ENCODE peak calls at places on chromosome 11, in nine cellular contexts. W is naive thymus-derived CD4-positive, alpha-beta T cell; J is dermis microvascular lymphatic vessel endothelial cell; H is mucosa of descending colon; K is NCI-H2227 treated with DMSO at 0.1 percent for 48 hours; E is GM10248; M is SK-N-SH; X is left ventricle myocardium inferior; S is retinal pigment epithelial cell. I is an unnamed sample.

GRCh38 chr11:8930456-8931175 is 2.1 kb downstream of the C11orf16 start:
- DNase-seq in W (no peak), J (no peak), H (no peak), K (no peak), E (no peak), M (no peak), X (no peak), S (no peak), I (no peak)

GRCh38 chr11:73784734-73785133 is 2.9 kb upstream of the MRPL48 start:
- DNase-seq in W (no peak), J (no peak), H (no peak), K (no peak), E (no peak), M (no peak), X (no peak), S (no peak), I (no peak)

GRCh38 chr11:7630002-7630401 is 43.3 kb downstream of the CYB5R2 start:
- DNase-seq in W (no peak), J (peak), H (no peak), K (no peak), E (no peak), M (no peak), X (peak), S (no peak), I (no peak)

GRCh38 chr11:58392741-58393140 is 13.9 kb downstream of the OR5B3 start:
- DNase-seq in W (no peak), J (no peak), H (no peak), K (no peak), E (no peak), M (no peak), X (no peak), S (no peak), I (no peak)

GRCh38 chr11:76666408-76666807 is 4.1 kb downstream of the LRRC32 start:
- DNase-seq in W (no peak), J (peak), H (peak), K (no peak), E (no peak), M (no peak), X (peak), S (no peak), I (no peak)

GRCh38 chr11:92759571-92760214 is 209.8 kb upstream of the MTNR1B start:
- DNase-seq in W (no peak), J (no peak), H (no peak), K (no peak), E (no peak), M (no peak), X (no peak), S (no peak), I (no peak)

GRCh38 chr11:74004694-74005615 is 3.9 kb downstream of the UCP3 start:
- DNase-seq in W (peak), J (no peak), H (peak), K (no peak), E (no peak), M (no peak), X (no peak), S (no peak), I (no peak)

GRCh38 chr11:84922836-84923235 is 704.3 kb downstream of the DLG2 start:
- DNase-seq in W (no peak), J (no peak), H (peak), K (no peak), E (no peak), M (no peak), X (no peak), S (no peak), I (no peak)

GRCh38 chr11:65404210-65404609 is 17.8 kb downstream of the FRMD8 start:
- DNase-seq in W (no peak), J (no peak), H (no peak), K (no peak), E (no peak), M (no peak), X (no peak), S (no peak), I (no peak)

GRCh38 chr11:74474316-74474715 is 7.0 kb upstream of the KCNE3 start:
- DNase-seq in W (no peak), J (no peak), H (no peak), K (no peak), E (no peak), M (no peak), X (peak), S (no peak), I (no peak)

GRCh38 chr11:121157756-121158155 is 56.7 kb downstream of the TECTA start:
- DNase-seq in W (no peak), J (no peak), H (no peak), K (no peak), E (no peak), M (no peak), X (no peak), S (no peak), I (no peak)

GRCh38 chr11:2687782-2688191 is 12.0 kb downstream of the KCNQ1OT1 start:
- DNase-seq in W (no peak), J (peak), H (no peak), K (no peak), E (no peak), M (no peak), X (no peak), S (no peak), I (no peak)

GRCh38 chr11:60974726-60975125 is 3.2 kb downstream of the CD6 start:
- DNase-seq in W (no peak), J (no peak), H (no peak), K (no peak), E (no peak), M (peak), X (no peak), S (no peak), I (peak)

GRCh38 chr11:125514336-125515101 is 18.5 kb upstream of the FEZ1 start:
- DNase-seq in W (peak), J (peak), H (peak), K (no peak), E (peak), M (peak), X (no peak), S (no peak), I (no peak)

GRCh38 chr11:77180346-77180745 is 52.3 kb downstream of the MYO7A start:
- DNase-seq in W (no peak), J (no peak), H (no peak), K (no peak), E (no peak), M (no peak), X (no peak), S (no peak), I (no peak)

GRCh38 chr11:113998574-113998973 is 23.7 kb downstream of the HTR3A start:
- DNase-seq in W (no peak), J (no peak), H (no peak), K (no peak), E (no peak), M (no peak), X (no peak), S (no peak), I (peak)

GRCh38 chr11:76736773-76737495 is 46.2 kb upstream of the TSKU start:
- DNase-seq in W (no peak), J (no peak), H (no peak), K (no peak), E (no peak), M (no peak), X (no peak), S (no peak), I (no peak)

GRCh38 chr11:72380132-72380503 is 54.2 kb downstream of the CLPB start:
- DNase-seq in W (no peak), J (no peak), H (no peak), K (no peak), E (no peak), M (no peak), X (no peak), S (no peak), I (no peak)

GRCh38 chr11:119194811-119195210 is 9.5 kb downstream of the NHERF4 start:
- DNase-seq in W (no peak), J (no peak), H (no peak), K (no peak), E (no peak), M (no peak), X (no peak), S (no peak), I (no peak)

GRCh38 chr11:134599180-134599810 is 187.3 kb upstream of the B3GAT1 start:
- DNase-seq in W (no peak), J (no peak), H (no peak), K (no peak), E (no peak), M (no peak), X (no peak), S (no peak), I (no peak)

GRCh38 chr11:103907548-103908455 is 128.6 kb upstream of the DDI1 start:
- DNase-seq in W (no peak), J (peak), H (no peak), K (no peak), E (no peak), M (no peak), X (no peak), S (no peak), I (no peak)

GRCh38 chr11:89182773-89183172 is 5.1 kb downstream of the TYR start:
- DNase-seq in W (no peak), J (no peak), H (no peak), K (no peak), E (no peak), M (no peak), X (no peak), S (peak), I (no peak)

GRCh38 chr11:58493676-58494075 is 14.2 kb downstream of the OR5B21 start:
- DNase-seq in W (no peak), J (no peak), H (no peak), K (no peak), E (peak), M (no peak), X (no peak), S (no peak), I (no peak)

GRCh38 chr11:12319734-12320387 is 57.5 kb upstream of the PARVA start:
- DNase-seq in W (no peak), J (no peak), H (no peak), K (no peak), E (no peak), M (no peak), X (no peak), S (no peak), I (no peak)

GRCh38 chr11:128852327-128853023 is 14.6 kb downstream of the KCNJ1 start:
- DNase-seq in W (no peak), J (no peak), H (no peak), K (no peak), E (no peak), M (no peak), X (peak), S (no peak), I (no peak)

GRCh38 chr11:118646393-118646792 is 33.1 kb downstream of the TREH start:
- DNase-seq in W (no peak), J (no peak), H (no peak), K (no peak), E (no peak), M (no peak), X (no peak), S (no peak), I (no peak)

GRCh38 chr11:113446938-113447337 is 28.3 kb downstream of the DRD2 start:
- DNase-seq in W (no peak), J (no peak), H (no peak), K (no peak), E (no peak), M (peak), X (no peak), S (no peak), I (no peak)

GRCh38 chr11:75473684-75474083 is 40.7 kb upstream of the KLHL35 start:
- DNase-seq in W (no peak), J (no peak), H (no peak), K (no peak), E (no peak), M (no peak), X (no peak), S (no peak), I (no peak)

GRCh38 chr11:10550503-10550902 is 9.5 kb upstream of the RNF141 start:
- DNase-seq in W (no peak), J (peak), H (no peak), K (no peak), E (no peak), M (no peak), X (no peak), S (no peak), I (no peak)

GRCh38 chr11:35082322-35083180 is 56.4 kb upstream of the CD44 start:
- DNase-seq in W (peak), J (peak), H (peak), K (no peak), E (peak), M (no peak), X (peak), S (no peak), I (no peak)

GRCh38 chr11:86508604-86509471 is 134.2 kb downstream of the CCDC81 start:
- DNase-seq in W (no peak), J (peak), H (no peak), K (no peak), E (no peak), M (no peak), X (no peak), S (no peak), I (no peak)

GRCh38 chr11:47394322-47395224 is 13.8 kb upstream of the SLC39A13 start:
- DNase-seq in W (peak), J (peak), H (peak), K (no peak), E (peak), M (no peak), X (peak), S (no peak), I (no peak)

GRCh38 chr11:58024601-58025091 is 965 bp downstream of the OR9Q1 start:
- DNase-seq in W (no peak), J (peak), H (peak), K (no peak), E (no peak), M (no peak), X (peak), S (peak), I (no peak)